ENCODE peak calls at places on chromosomes 16 and 17, in nine cellular contexts. Y is IMR-90; Z is CD8-positive, alpha-beta T cell; X is endodermal cell; I is mesenchymal stem cell; H is GM12878; S is SJSA1; C is small intestine; U is sigmoid colon. D is an unnamed sample. For H3K4me1, the result is how much of the 10 kb centered on the place peaks cover.

GRCh38 chr17:50029185-50029584 is 26.7 kb upstream of the ITGA3 start:
- DNase-seq in Y (no peak), Z (no peak), X (no peak), I (no peak), H (no peak), S (no peak), C (no peak), U (no peak), D (no peak)

GRCh38 chr16:53944026-53944425 is 240.1 kb downstream of the FTO start:
- DNase-seq in Y (peak), Z (no peak), X (no peak), I (no peak), H (no peak), S (no peak), C (no peak), U (no peak), D (no peak)

GRCh38 chr16:29862383-29862883 is 593 bp downstream of the CDIPT start:
- DNase-seq in Y (no peak), Z (no peak), X (no peak), I (peak), H (no peak), S (peak), C (peak), U (no peak), D (no peak)

GRCh38 chr17:10114931-10115535 is 83.4 kb downstream of the GAS7 start:
- DNase-seq in Y (peak), Z (peak), X (peak), I (peak), H (peak), S (peak), C (peak), U (peak), D (no peak)

GRCh38 chr16:31869511-31870201 is 4.0 kb upstream of the ZNF267 start:
- DNase-seq in Y (peak), Z (no peak), X (no peak), I (peak), H (peak), S (peak), C (peak), U (no peak), D (peak)

GRCh38 chr17:68534714-68535113 is 22.5 kb downstream of the PRKAR1A start:
- DNase-seq in Y (no peak), Z (no peak), X (no peak), I (no peak), H (no peak), S (no peak), C (no peak), U (no peak), D (no peak)

GRCh38 chr16:54106078-54106477 is 180.5 kb downstream of the IRX3 start:
- DNase-seq in Y (no peak), Z (no peak), X (no peak), I (no peak), H (no peak), S (no peak), C (no peak), U (no peak), D (no peak)

GRCh38 chr17:10265100-10265810 is 66.8 kb upstream of the GAS7 start:
- DNase-seq in Y (peak), Z (no peak), X (no peak), I (peak), H (peak), S (peak), C (no peak), U (no peak), D (no peak)

GRCh38 chr17:27756467-27757371 is 43.6 kb downstream of the NOS2 start:
- DNase-seq in Y (peak), Z (peak), X (peak), I (peak), H (no peak), S (peak), C (peak), U (no peak), D (peak)

GRCh38 chr16:77273-77806 is 685 bp upstream of the MPG start:
- DNase-seq in Y (peak), Z (no peak), X (peak), I (peak), H (no peak), S (peak), C (peak), U (peak), D (no peak)
- H3K4me1 ChIP-seq in Y (under half), Z (under half), X (under half), I (half or more), H (under half), S (half or more), C (under half), U (half or more), D (under half)

DNA sequence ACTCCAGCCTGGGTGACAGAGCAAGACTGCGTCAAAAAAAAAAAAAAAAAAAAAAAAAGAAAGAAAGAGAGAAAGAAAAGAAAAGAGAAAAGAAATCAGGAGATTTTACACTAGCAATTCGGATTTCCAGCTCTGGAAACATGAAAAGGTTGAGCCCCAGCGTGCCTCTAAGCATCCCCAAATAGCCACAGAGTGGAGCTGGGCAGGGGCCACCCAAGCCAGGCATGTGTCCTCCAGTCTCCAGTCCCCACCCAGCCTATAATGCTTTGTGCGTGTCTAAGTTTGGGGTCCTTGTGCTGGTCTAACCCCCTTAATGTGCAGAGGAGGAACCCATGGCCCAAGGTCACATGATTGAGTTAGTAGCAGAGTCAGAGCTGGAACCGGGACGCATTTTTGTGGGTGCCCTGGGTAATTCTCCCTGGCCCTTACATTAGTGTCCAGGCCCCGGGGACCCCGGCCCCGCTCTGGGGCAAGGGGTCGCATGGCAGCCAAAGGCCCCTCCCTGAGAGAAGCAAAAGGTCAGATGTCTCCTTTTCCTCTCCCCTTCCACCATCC is 19.9 kb downstream of the ADAM11 start:
- DNase-seq in Y (no peak), Z (no peak), X (no peak), I (no peak), H (no peak), S (no peak), C (no peak), U (no peak), D (no peak)
- H3K4me3 ChIP-seq in Y (no peak), Z (no peak), X (peak), I (no peak), H (no peak), S (peak), C (no peak), U (peak), D (peak)

GRCh38 chr17:2282297-2282873 is 21.2 kb downstream of the SMG6 start:
- DNase-seq in Y (peak), Z (no peak), X (peak), I (peak), H (no peak), S (peak), C (peak), U (no peak), D (peak)
- H3K27ac ChIP-seq in Y (peak), Z (no peak), X (no peak), I (no peak), H (peak), S (no peak), C (no peak), U (peak), D (no peak)

GRCh38 chr17:41654908-41655607 is 30.7 kb upstream of the KRT17 start:
- DNase-seq in Y (no peak), Z (no peak), X (peak), I (no peak), H (no peak), S (no peak), C (no peak), U (no peak), D (no peak)

GRCh38 chr17:41657164-41657754 is 31.4 kb upstream of the EIF1 start:
- DNase-seq in Y (no peak), Z (no peak), X (peak), I (no peak), H (no peak), S (no peak), C (no peak), U (no peak), D (no peak)

GRCh38 chr17:41655611-41656111 is 31.3 kb upstream of the KRT17 start:
- DNase-seq in Y (no peak), Z (no peak), X (peak), I (no peak), H (no peak), S (no peak), C (peak), U (no peak), D (no peak)

GRCh38 chr17:41657936-41658335 is 30.7 kb upstream of the EIF1 start:
- DNase-seq in Y (no peak), Z (no peak), X (no peak), I (no peak), H (no peak), S (no peak), C (no peak), U (no peak), D (no peak)

GRCh38 chr17:41656249-41657023 is 32.1 kb upstream of the KRT17 start:
- DNase-seq in Y (no peak), Z (no peak), X (peak), I (no peak), H (no peak), S (no peak), C (no peak), U (no peak), D (no peak)
- H3K4me1 ChIP-seq in Y (under half), Z (under half), X (under half), I (under half), H (under half), S (under half), C (under half), U (under half), D (under half)

GRCh38 chr17:44360826-44361225 is 2.8 kb downstream of the FAM171A2 start:
- DNase-seq in Y (peak), Z (no peak), X (no peak), I (peak), H (no peak), S (no peak), C (no peak), U (no peak), D (no peak)
- H3K4me3 ChIP-seq in Y (no peak), Z (no peak), X (no peak), I (no peak), H (no peak), S (no peak), C (no peak), U (no peak), D (no peak)

GRCh38 chr16:57271867-57272495 is 12.5 kb downstream of the PLLP start:
- DNase-seq in Y (no peak), Z (no peak), X (no peak), I (no peak), H (no peak), S (no peak), C (no peak), U (peak), D (no peak)

GRCh38 chr16:57271063-57271345 is 13.5 kb downstream of the PLLP start:
- DNase-seq in Y (no peak), Z (no peak), X (no peak), I (no peak), H (no peak), S (no peak), C (no peak), U (no peak), D (no peak)

GRCh38 chr16:57268804-57269800 is 15.4 kb downstream of the PLLP start:
- DNase-seq in Y (peak), Z (no peak), X (peak), I (no peak), H (no peak), S (no peak), C (peak), U (peak), D (no peak)

GRCh38 chr16:57273359-57273758 is 11.1 kb downstream of the PLLP start:
- DNase-seq in Y (no peak), Z (no peak), X (peak), I (no peak), H (no peak), S (no peak), C (no peak), U (peak), D (no peak)

DNA sequence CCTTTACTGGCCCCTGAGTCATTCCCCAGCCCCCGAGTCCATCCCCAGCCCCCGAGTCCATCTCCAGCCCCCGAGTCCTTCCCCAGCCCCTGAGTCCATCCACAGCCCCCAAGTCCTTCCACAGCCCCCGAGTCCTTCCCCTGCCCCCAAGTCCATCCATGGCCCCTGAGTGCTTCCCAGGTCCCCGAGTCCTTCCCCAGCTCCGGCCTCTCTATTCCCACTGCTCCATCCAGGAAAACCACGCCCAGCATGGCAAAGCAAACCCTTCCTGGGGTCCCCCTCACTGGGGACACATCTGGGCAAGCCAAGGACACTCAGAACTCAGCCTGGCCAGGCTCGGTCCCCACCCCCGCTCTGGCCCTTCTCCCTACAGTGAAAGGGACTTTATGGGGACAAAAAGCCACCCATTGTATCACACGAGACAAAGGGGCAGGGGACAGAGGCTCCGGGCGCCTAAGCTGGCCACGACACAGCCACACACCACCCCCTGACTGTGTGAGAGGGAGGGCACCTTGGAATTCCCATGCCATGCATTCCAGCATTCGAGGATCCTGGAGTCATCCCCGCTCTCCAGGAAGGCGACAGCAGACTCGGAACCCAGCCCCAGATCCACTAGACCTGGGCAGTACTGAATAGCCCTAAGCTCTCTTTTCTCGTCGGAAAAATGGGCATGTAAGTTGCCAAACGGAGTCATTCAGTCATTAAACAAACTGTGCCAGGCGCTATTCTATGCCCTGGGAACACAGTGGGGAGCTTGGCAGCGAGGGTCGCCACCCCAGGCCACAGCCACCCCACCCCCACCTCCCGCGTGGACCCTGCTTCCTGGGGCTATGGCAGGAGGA is 14.0 kb downstream of the PLLP start:
- DNase-seq in Y (no peak), Z (no peak), X (peak), I (no peak), H (no peak), S (no peak), C (no peak), U (peak), D (no peak)
- H3K27ac ChIP-seq in Y (no peak), Z (no peak), X (no peak), I (no peak), H (no peak), S (no peak), C (peak), U (no peak), D (no peak)

GRCh38 chr17:73289549-73290254 is 22.1 kb downstream of the CDC42EP4 start:
- DNase-seq in Y (no peak), Z (no peak), X (no peak), I (no peak), H (no peak), S (no peak), C (no peak), U (no peak), D (no peak)
- H3K4me1 ChIP-seq in Y (under half), Z (under half), X (under half), I (half or more), H (under half), S (half or more), C (under half), U (half or more), D (under half)

DNA sequence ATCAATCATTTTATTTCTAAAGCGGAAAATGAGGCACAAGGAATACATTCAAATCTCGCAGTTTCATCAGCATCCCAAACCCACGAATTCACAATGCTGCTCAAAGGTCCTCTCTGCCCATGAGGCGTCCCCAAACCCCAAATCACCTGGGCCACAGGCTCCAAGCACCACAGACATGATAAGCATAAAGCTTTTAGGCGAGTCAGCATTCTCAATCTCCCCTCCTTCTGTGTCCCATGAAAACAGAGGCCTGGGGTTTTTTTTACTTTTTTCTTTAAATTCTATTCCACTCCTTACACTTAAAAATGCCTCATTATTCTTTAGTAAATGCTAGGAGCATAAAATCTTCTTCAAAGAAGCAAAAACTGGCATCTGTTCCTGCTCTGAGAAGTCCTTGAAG is 55.0 kb downstream of the CYTH1 start:
- DNase-seq in Y (no peak), Z (no peak), X (no peak), I (no peak), H (no peak), S (no peak), C (no peak), U (no peak), D (no peak)
- H3K4me3 ChIP-seq in Y (no peak), Z (peak), X (no peak), I (no peak), H (peak), S (no peak), C (no peak), U (no peak), D (peak)

GRCh38 chr16:15035163-15035729 is 20.6 kb downstream of the NTAN1 start:
- DNase-seq in Y (no peak), Z (no peak), X (no peak), I (no peak), H (no peak), S (no peak), C (no peak), U (peak), D (no peak)

GRCh38 chr16:15032547-15033308 is 23.1 kb downstream of the NTAN1 start:
- DNase-seq in Y (peak), Z (no peak), X (peak), I (peak), H (no peak), S (no peak), C (no peak), U (no peak), D (no peak)

GRCh38 chr16:15031596-15031995 is 24.3 kb downstream of the NTAN1 start:
- DNase-seq in Y (no peak), Z (no peak), X (no peak), I (no peak), H (no peak), S (no peak), C (no peak), U (peak), D (no peak)

GRCh38 chr16:15034266-15035162 is 21.4 kb downstream of the NTAN1 start:
- DNase-seq in Y (no peak), Z (no peak), X (no peak), I (no peak), H (no peak), S (no peak), C (no peak), U (peak), D (no peak)

GRCh38 chr16:15033309-15033707 is 22.6 kb downstream of the NTAN1 start:
- DNase-seq in Y (no peak), Z (no peak), X (peak), I (no peak), H (no peak), S (no peak), C (no peak), U (peak), D (no peak)
- H3K27ac ChIP-seq in Y (no peak), Z (no peak), X (no peak), I (no peak), H (no peak), S (no peak), C (no peak), U (no peak), D (no peak)